ENCODE peak calls at places on chromosome 19, in six cellular contexts. Y, B, O, H, M and C are unnamed samples.

GRCh38 chr19:58566989-58567388 is 6.1 kb downstream of the MZF1 start:
- DNase-seq in Y (peak), B (no peak), O (no peak), H (no peak), M (no peak), C (no peak)

GRCh38 chr19:36051236-36051635 is 2.8 kb downstream of the THAP8 start:
- DNase-seq in Y (no peak), B (no peak), O (no peak), H (no peak), M (no peak), C (peak)

GRCh38 chr19:40954573-40954972 is 36.5 kb upstream of the CYP2B6 start:
- DNase-seq in Y (no peak), B (peak), O (no peak), H (no peak), M (no peak), C (no peak)

GRCh38 chr19:15332311-15332996 is at the start of gene BRD4:
- DNase-seq in Y (peak), B (peak), O (peak), H (peak), M (no peak), C (peak)

GRCh38 chr19:1425102-1425842 is 12.9 kb upstream of the RPS15 start:
- DNase-seq in Y (no peak), B (no peak), O (no peak), H (no peak), M (no peak), C (peak)

GRCh38 chr19:39031368-39032163 is 783 bp downstream of the FBXO27 start:
- DNase-seq in Y (peak), B (peak), O (peak), H (peak), M (no peak), C (peak)

GRCh38 chr19:31937983-31938382 is 407.4 kb upstream of the ZNF507 start:
- DNase-seq in Y (no peak), B (no peak), O (no peak), H (no peak), M (no peak), C (no peak)

GRCh38 chr19:55484571-55485438 is at the start of gene NAT14:
- DNase-seq in Y (peak), B (peak), O (no peak), H (peak), M (no peak), C (peak)

GRCh38 chr19:16380314-16380695 is 55.7 kb downstream of the KLF2 start:
- DNase-seq in Y (no peak), B (no peak), O (no peak), H (no peak), M (no peak), C (no peak)

GRCh38 chr19:39907213-39907612 is 27.2 kb downstream of the FCGBP start:
- DNase-seq in Y (no peak), B (no peak), O (no peak), H (no peak), M (no peak), C (no peak)

GRCh38 chr19:58558066-58558622 is at the start of gene UBE2M:
- DNase-seq in Y (peak), B (peak), O (peak), H (peak), M (no peak), C (peak)

GRCh38 chr19:39483141-39483540 is 2.5 kb downstream of the TIMM50 start:
- DNase-seq in Y (no peak), B (no peak), O (no peak), H (no peak), M (no peak), C (no peak)

GRCh38 chr19:46350029-46350757 is 3.3 kb downstream of the PPP5C start:
- DNase-seq in Y (peak), B (no peak), O (no peak), H (peak), M (no peak), C (peak)

GRCh38 chr19:12720851-12721655 is 2.7 kb downstream of the TNPO2 start:
- DNase-seq in Y (no peak), B (peak), O (no peak), H (peak), M (no peak), C (peak)

GRCh38 chr19:10206226-10206873 is 11.6 kb upstream of the DNMT1 start:
- DNase-seq in Y (no peak), B (peak), O (no peak), H (no peak), M (no peak), C (no peak)

GRCh38 chr19:35249848-35250711 is 1.3 kb downstream of the LSR start:
- DNase-seq in Y (no peak), B (no peak), O (no peak), H (no peak), M (no peak), C (no peak)

GRCh38 chr19:37920591-37921450 is 13.8 kb downstream of the SIPA1L3 start:
- DNase-seq in Y (no peak), B (no peak), O (no peak), H (no peak), M (no peak), C (no peak)

GRCh38 chr19:33904681-33905080 is 108.0 kb downstream of the KCTD15 start:
- DNase-seq in Y (no peak), B (peak), O (no peak), H (no peak), M (no peak), C (peak)

GRCh38 chr19:19146000-19146608 is 7.8 kb upstream of the TMEM161A start:
- DNase-seq in Y (peak), B (peak), O (peak), H (peak), M (no peak), C (peak)

GRCh38 chr19:6791237-6791636 is 18.7 kb downstream of the VAV1 start:
- DNase-seq in Y (no peak), B (no peak), O (no peak), H (no peak), M (no peak), C (no peak)

GRCh38 chr19:29121684-29122083 is 91.3 kb downstream of the UQCRFS1 start:
- DNase-seq in Y (no peak), B (no peak), O (peak), H (no peak), M (no peak), C (no peak)

GRCh38 chr19:29120471-29120870 is 92.5 kb downstream of the UQCRFS1 start:
- DNase-seq in Y (no peak), B (no peak), O (no peak), H (no peak), M (no peak), C (no peak)

GRCh38 chr19:29117926-29118325 is 95.0 kb downstream of the UQCRFS1 start:
- DNase-seq in Y (no peak), B (no peak), O (no peak), H (no peak), M (no peak), C (no peak)

GRCh38 chr19:29118384-29118783 is 94.6 kb downstream of the UQCRFS1 start:
- DNase-seq in Y (no peak), B (no peak), O (peak), H (no peak), M (no peak), C (no peak)

DNA sequence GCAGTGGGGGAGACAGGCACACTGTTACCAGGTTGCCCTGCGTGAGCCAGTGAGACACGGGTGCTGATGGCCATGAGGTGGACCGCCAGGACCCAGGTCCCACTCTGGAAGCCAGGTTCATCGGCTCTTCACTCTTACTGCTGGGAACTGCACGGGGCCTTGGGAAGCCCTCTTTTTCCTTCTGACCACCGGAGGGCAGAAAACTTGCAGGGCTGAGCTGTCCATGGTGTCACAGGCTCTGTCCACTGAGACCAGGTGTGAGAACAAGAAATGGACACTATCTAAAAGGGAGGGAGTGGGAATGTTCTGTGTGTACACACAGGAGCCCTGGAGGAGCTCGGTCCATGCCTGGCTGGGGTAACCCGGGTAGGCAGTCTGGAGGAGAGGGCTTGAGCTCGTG is 93.4 kb downstream of the UQCRFS1 start:
- DNase-seq in Y (no peak), B (no peak), O (no peak), H (no peak), M (no peak), C (no peak)
- TF ChIP-seq CTCF in Y (no peak), B (no peak), O (no peak), H (no peak), M (no peak), C (no peak)

GRCh38 chr19:2922987-2923386 is 21.8 kb downstream of the ZNF77 start:
- DNase-seq in Y (no peak), B (peak), O (no peak), H (no peak), M (no peak), C (peak)
- H3K4me3 ChIP-seq in Y (no peak), B (no peak), O (no peak), H (no peak), M (no peak), C (no peak)

DNA sequence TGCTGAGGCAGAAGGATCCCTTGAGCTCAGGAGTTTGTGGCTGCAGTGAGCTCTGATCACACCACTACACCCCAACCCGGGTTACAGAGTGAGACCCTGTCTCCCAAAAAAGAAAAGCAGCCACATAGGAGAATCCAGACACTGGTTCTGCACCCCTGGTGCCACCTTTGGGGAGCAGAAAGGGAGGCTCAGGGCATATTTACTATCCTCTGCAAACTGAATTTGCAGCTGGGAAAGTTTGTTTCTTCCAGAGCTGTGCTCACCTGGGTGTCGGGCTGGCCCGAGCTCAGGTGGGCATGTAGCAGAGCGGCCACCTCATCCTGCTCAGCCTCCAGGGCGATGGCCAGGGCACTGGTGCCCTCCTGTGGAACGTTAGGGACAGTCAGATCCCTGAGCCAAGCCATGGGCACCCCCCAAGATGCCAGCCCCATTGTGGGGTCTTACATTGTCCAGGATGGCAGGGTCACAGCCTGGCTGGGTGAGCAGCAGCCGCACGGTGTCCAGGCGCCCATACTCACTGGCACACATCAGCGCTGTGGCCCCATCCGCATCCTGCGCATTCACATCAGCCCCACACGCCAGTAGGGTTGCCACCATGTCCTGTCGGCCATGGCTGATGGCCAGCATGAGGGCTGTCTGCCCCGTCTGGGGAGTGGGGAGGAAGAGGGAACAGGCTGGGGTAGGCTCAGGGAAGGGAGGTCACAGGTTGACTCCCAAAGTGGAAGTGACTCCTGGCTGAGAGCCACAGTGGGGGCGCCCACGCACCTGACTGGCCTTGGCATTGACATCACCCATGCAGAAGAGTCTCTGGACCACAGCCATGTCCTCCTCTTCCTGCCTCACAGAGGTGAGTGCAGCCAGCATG is 3.1 kb downstream of the RPS28 start:
- DNase-seq in Y (peak), B (no peak), O (no peak), H (peak), M (no peak), C (no peak)
- TF ChIP-seq CTCF in Y (no peak), B (no peak), O (no peak), H (no peak), M (no peak), C (no peak)

DNA sequence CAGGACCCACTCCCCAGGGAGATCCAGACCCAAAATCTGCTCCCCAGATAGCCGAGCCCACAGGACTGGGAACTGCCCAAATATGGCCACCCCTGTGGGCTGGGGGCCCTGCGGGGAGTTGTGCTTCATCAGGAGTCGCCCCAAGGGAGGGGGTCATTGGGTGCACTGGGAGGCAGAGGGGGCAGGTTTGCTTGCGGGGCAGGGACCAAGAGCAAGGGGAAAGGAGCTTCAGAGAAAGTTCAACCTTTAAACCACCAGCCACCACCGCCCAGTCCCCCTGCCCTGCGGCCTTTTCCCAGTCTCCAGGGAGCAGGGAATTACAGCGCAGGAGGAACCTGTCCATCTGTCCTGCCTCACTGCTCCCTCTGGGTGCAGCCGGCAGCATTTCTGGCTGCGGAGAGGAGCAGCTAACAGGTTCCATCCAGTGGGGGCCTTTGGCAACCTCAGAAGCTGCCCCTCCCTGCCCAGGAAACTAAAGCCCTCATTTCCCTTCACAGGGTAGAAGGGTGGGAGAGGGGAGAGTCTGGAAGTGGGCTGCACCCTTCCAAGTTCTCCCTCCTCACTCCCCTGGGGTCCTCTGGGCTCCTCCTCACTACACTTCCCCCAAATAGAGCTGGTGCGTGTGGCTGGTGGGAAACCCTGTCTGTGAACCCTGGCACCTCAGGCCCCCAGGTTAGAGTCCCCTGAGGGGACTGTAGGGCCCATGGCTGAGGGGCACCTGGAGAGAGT is 13.8 kb upstream of the ASF1B start:
- DNase-seq in Y (no peak), B (no peak), O (no peak), H (no peak), M (no peak), C (no peak)
- H3K4me3 ChIP-seq in Y (no peak), B (peak), O (no peak), H (peak), M (no peak), C (no peak)

DNA sequence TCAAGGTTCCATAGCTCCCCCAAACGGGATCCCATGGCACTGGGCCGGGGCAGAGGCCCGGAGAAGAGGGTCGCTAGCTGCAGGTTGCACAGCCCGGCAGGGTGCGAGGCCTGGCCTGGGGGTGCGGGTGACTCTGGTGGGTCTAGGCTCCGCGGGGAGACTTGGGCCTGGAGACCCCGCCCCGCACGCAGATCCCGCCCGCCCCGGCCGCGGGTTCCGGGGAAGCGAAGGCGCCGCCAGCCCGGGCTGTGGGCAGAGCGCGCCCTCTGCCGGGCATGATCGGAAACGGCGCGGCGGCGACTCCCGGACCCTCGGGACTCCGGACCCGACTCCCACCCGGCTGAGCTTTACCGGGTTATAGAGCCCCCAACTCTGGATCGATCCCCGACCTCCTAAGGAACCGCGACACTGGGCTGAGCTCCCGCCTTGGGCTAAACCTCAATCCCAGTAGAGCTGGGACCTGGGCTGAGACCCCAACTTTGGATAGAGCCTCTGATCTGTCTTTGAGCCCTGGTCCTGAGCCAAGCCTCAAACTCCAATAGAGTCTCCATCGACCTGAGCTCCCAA is 3.1 kb upstream of the TNFAIP8L1 start:
- DNase-seq in Y (peak), B (peak), O (peak), H (peak), M (no peak), C (peak)
- TF ChIP-seq CTCF in Y (peak), B (peak), O (peak), H (peak), M (peak), C (peak)

GRCh38 chr19:48673436-48674100 is 751 bp upstream of the NTN5 start:
- DNase-seq in Y (no peak), B (no peak), O (no peak), H (no peak), M (no peak), C (no peak)
- H3K4me3 ChIP-seq in Y (no peak), B (no peak), O (no peak), H (no peak), M (no peak), C (no peak)

DNA sequence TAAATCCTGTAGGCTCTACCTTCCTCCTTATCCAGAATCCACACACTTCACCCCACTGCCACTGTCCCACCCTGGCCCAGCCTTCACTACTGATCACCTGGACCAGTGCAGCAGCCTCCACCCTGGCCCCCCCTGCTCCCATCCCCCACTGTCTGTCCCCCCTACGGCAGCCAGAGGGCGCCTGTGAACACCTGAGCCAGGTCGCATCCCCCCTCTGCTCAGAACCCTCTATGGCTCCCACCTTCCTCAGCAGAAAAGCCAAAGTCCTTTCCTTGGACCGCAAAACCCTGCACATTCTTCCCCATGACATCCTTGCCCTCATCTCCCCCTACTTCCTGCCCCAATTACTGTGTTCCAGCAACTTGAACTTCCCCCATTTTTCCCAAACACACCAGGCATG is 20.6 kb downstream of the ELAVL3 start:
- DNase-seq in Y (no peak), B (no peak), O (no peak), H (no peak), M (no peak), C (no peak)
- TF ChIP-seq CTCF in Y (no peak), B (peak), O (no peak), H (no peak), M (peak), C (peak)